ENCODE peak calls at places on chromosomes 1 and 21, in four cellular contexts. I, L, N and Y are unnamed samples.

GRCh38 chr1:154607084-154607747 is 770 bp downstream of the ADAR start:
- DNase-seq in I (no peak), L (peak; percentile 46), N (no peak), Y (peak; percentile 73)

GRCh38 chr1:22236151-22236550 is 93.3 kb upstream of the WNT4 start:
- DNase-seq in N (no peak), L (no peak), I (no peak), Y (no peak)

GRCh38 chr21:26686278-26686677 is 113.2 kb upstream of the CYYR1 start:
- DNase-seq in I (no peak), L (peak; percentile 22), N (no peak), Y (peak; percentile 21)

GRCh38 chr1:155925506-155925905 is 8.7 kb downstream of the KHDC4 start:
- DNase-seq in I (no peak), L (no peak), N (no peak), Y (no peak)

GRCh38 chr1:157042852-157043251 is 2.7 kb downstream of the ARHGEF11 start:
- DNase-seq in L (peak; percentile 37), I (no peak), N (no peak), Y (peak; percentile 17)

GRCh38 chr1:233897325-233898162 is 6.9 kb upstream of the SLC35F3 start:
- DNase-seq in L (no peak), I (no peak), N (no peak), Y (no peak)

GRCh38 chr1:12161324-12161661 is 5.5 kb upstream of the TNFRSF1B start:
- DNase-seq in N (no peak), I (no peak), L (no peak), Y (no peak)

GRCh38 chr1:226654508-226655124 is 84.5 kb downstream of the ITPKB start:
- DNase-seq in L (no peak), I (no peak), N (no peak), Y (no peak)

GRCh38 chr1:201176931-201177330 is 13.7 kb upstream of the IGFN1 start:
- DNase-seq in I (peak; percentile 38), N (no peak), L (no peak), Y (peak; percentile 14)

GRCh38 chr1:84869750-84870149 is 23.3 kb downstream of the LPAR3 start:
- DNase-seq in I (no peak), N (no peak), L (peak; percentile 92), Y (peak; percentile 76)

GRCh38 chr1:6646499-6647148 is 22.0 kb downstream of the THAP3 start:
- DNase-seq in L (peak; percentile 70), I (no peak), N (no peak), Y (peak; percentile 68)

GRCh38 chr1:56927171-56927570 is 38.6 kb downstream of the C8B start:
- DNase-seq in I (no peak), N (no peak), L (no peak), Y (no peak)

GRCh38 chr1:5950201-5950895 is 41.9 kb downstream of the NPHP4 start:
- DNase-seq in N (no peak), L (no peak), I (peak; percentile 18), Y (no peak)

GRCh38 chr1:54996359-54996868 is 2.3 kb upstream of the BSND start:
- DNase-seq in N (peak; percentile 70), I (peak; percentile 89), L (peak; percentile 53), Y (peak; percentile 47)

GRCh38 chr1:147547065-147547464 is 5.8 kb downstream of the BCL9 start:
- DNase-seq in I (no peak), L (no peak), N (no peak), Y (no peak)

GRCh38 chr1:983736-984475 is 2.0 kb upstream of the PERM1 start:
- DNase-seq in N (no peak), L (no peak), I (no peak), Y (no peak)

GRCh38 chr1:173520799-173521198 is 43.7 kb downstream of the PRDX6 start:
- DNase-seq in L (no peak), I (no peak), N (no peak), Y (no peak)

GRCh38 chr1:241827308-241827707 is 20.7 kb upstream of the EXO1 start:
- DNase-seq in N (no peak), L (no peak), I (no peak), Y (no peak)

GRCh38 chr21:36788116-36788515 is 89.2 kb downstream of the SIM2 start:
- DNase-seq in N (no peak), I (no peak), L (peak; percentile 97), Y (no peak)

GRCh38 chr1:116807394-116807793 is 53.2 kb downstream of the CD2 start:
- DNase-seq in L (no peak), I (no peak), N (no peak), Y (no peak)

GRCh38 chr1:116809181-116809508 is 54.9 kb downstream of the CD2 start:
- DNase-seq in L (no peak), I (no peak), N (no peak), Y (no peak)

GRCh38 chr1:116808476-116809180 is 54.4 kb downstream of the CD2 start:
- DNase-seq in I (no peak), L (no peak), N (no peak), Y (peak; percentile 5)

GRCh38 chr1:116806671-116807070 is 52.4 kb downstream of the CD2 start:
- DNase-seq in N (no peak), L (no peak), I (no peak), Y (no peak)

GRCh38 chr1:116807871-116808450 is 53.7 kb downstream of the CD2 start:
- DNase-seq in L (no peak), I (no peak), N (no peak), Y (no peak)
- H3K4me3 ChIP-seq in L (no peak overlapping the region), I (no peak overlapping the region), N (no peak overlapping the region), Y (no peak overlapping the region)

GRCh38 chr1:243916160-243916559 is 66.1 kb upstream of the AKT3 start:
- DNase-seq in N (no peak), L (no peak), I (no peak), Y (no peak)

GRCh38 chr1:243917177-243917862 is 67.3 kb upstream of the AKT3 start:
- DNase-seq in N (no peak), I (peak; percentile 68), L (peak; percentile 85), Y (peak; percentile 76)

GRCh38 chr1:243923292-243924171 is 73.5 kb upstream of the AKT3 start:
- DNase-seq in N (no peak), L (no peak), I (no peak), Y (no peak)

GRCh38 chr1:243921113-243921512 is 71.1 kb upstream of the AKT3 start:
- DNase-seq in N (no peak), L (no peak), I (no peak), Y (no peak)

GRCh38 chr1:243917863-243918565 is 68.0 kb upstream of the AKT3 start:
- DNase-seq in I (no peak), L (peak; percentile 63), N (no peak), Y (peak; percentile 22)
- TF ChIP-seq CTCF in I (no peak), L (no peak), N (no peak), Y (no peak)

GRCh38 chr1:29239142-29239541 is 2.8 kb downstream of the PTPRU start:
- DNase-seq in I (peak; percentile 81), N (peak; percentile 77), L (no peak), Y (peak; percentile 61)
- H3K4me3 ChIP-seq in I (no peak overlapping the region), N (no peak overlapping the region), L (no peak overlapping the region), Y (no peak overlapping the region)

GRCh38 chr1:99465176-99465900 is 180.6 kb upstream of the PALMD start:
- DNase-seq in I (no peak), L (peak; percentile 89), N (no peak), Y (peak; percentile 92)
- TF ChIP-seq CTCF in I (no peak), L (peak; percentile 11), N (no peak), Y (peak; percentile 11)